ENCODE peak calls at places on chromosomes 12 and 14, in ten cellular contexts. S is WERI-Rb-1; T is adipocyte; F is brain microvascular endothelial cell; R is MM.1S; E is CD4-positive, alpha-beta T cell; G is mesendoderm; X is astrocyte of the cerebellum; Y is CD8-positive, alpha-beta memory T cell; B is body of pancreas. O is an unnamed sample.

GRCh38 chr12:16006752-16007151 is 95.6 kb downstream of the DERA start:
- DNase-seq in S (no peak), T (no peak), F (no peak), R (no peak), E (no peak), G (no peak), X (no peak), Y (no peak), B (no peak), O (no peak)

GRCh38 chr14:76776306-76777251 is 15.3 kb downstream of the VASH1 start:
- DNase-seq in S (peak), T (no peak), F (no peak), R (no peak), E (no peak), G (peak), X (no peak), Y (no peak), B (peak), O (peak)

GRCh38 chr14:68688872-68689371 is 103.9 kb downstream of the ZFP36L1 start:
- DNase-seq in S (peak), T (peak), F (peak), R (no peak), E (no peak), G (no peak), X (no peak), Y (no peak), B (no peak), O (no peak)

GRCh38 chr12:93733358-93733757 is 56.2 kb downstream of the CRADD start:
- DNase-seq in S (no peak), T (no peak), F (no peak), R (no peak), E (no peak), G (no peak), X (no peak), Y (no peak), B (no peak), O (no peak)

GRCh38 chr12:96919510-96920210 is 12.6 kb downstream of the NEDD1 start:
- DNase-seq in S (no peak), T (no peak), F (no peak), R (no peak), E (no peak), G (no peak), X (no peak), Y (no peak), B (no peak), O (no peak)

GRCh38 chr14:93142854-93143652 is 27.3 kb upstream of the ITPK1 start:
- DNase-seq in S (no peak), T (no peak), F (no peak), R (no peak), E (no peak), G (no peak), X (no peak), Y (no peak), B (no peak), O (no peak)

GRCh38 chr14:77908847-77909246 is 108.9 kb downstream of the ADCK1 start:
- DNase-seq in S (no peak), T (no peak), F (no peak), R (no peak), E (no peak), G (no peak), X (no peak), Y (no peak), B (no peak), O (no peak)

GRCh38 chr14:20489093-20489994 is 16.0 kb upstream of the RNASE10 start:
- DNase-seq in S (no peak), T (peak), F (no peak), R (no peak), E (no peak), G (no peak), X (no peak), Y (no peak), B (no peak), O (no peak)

GRCh38 chr14:72783741-72784140 is 110.2 kb downstream of the DPF3 start:
- DNase-seq in S (no peak), T (no peak), F (no peak), R (no peak), E (no peak), G (no peak), X (no peak), Y (no peak), B (no peak), O (no peak)

GRCh38 chr12:51751657-51752056 is 96.9 kb downstream of the FIGNL2 start:
- DNase-seq in S (no peak), T (no peak), F (no peak), R (no peak), E (no peak), G (no peak), X (no peak), Y (no peak), B (peak), O (no peak)

GRCh38 chr14:70822706-70823185 is 13.4 kb upstream of the MAP3K9 start:
- DNase-seq in S (peak), T (peak), F (no peak), R (peak), E (no peak), G (peak), X (no peak), Y (peak), B (peak), O (peak)

GRCh38 chr14:90839024-90839888 is 23.0 kb upstream of the TTC7B start:
- DNase-seq in S (no peak), T (peak), F (no peak), R (no peak), E (no peak), G (no peak), X (no peak), Y (no peak), B (no peak), O (no peak)

O was measured in endodermal cell.